ENCODE peak calls at places on chromosomes 12 and 14, in ten cellular contexts. R, A, T, V, L, M, B, G, W and K are unnamed samples. For H3K9me3, the result is how much of the 10 kb centered on the place peaks cover.

GRCh38 chr12:128467882-128468281 is 200.9 kb downstream of the TMEM132C start:
- DNase-seq in B (no peak), V (no peak), A (no peak), L (no peak), W (no peak), T (no peak), M (no peak), R (no peak), G (no peak), K (no peak)

GRCh38 chr12:82099216-82099615 is 259.0 kb downstream of the CCDC59 start:
- DNase-seq in G (no peak), B (no peak), R (no peak), T (no peak), A (no peak), W (no peak), M (no peak), V (no peak), L (no peak), K (no peak)

GRCh38 chr14:34650786-34651584 is 21.0 kb upstream of the SNX6 start:
- DNase-seq in B (no peak), L (no peak), T (no peak), R (peak), G (no peak), A (no peak), V (peak), W (no peak), M (no peak), K (peak)

GRCh38 chr14:103361868-103362267 is 23.3 kb upstream of the MARK3 start:
- DNase-seq in T (no peak), W (no peak), M (no peak), A (no peak), R (peak), L (no peak), V (peak), G (no peak), B (peak), K (peak)

GRCh38 chr12:65943388-65944137 is 119.3 kb downstream of the HMGA2 start:
- DNase-seq in V (no peak), T (no peak), R (no peak), W (no peak), B (no peak), G (no peak), L (no peak), M (no peak), A (no peak), K (no peak)

GRCh38 chr12:50024804-50025186 is 499 bp downstream of the RACGAP1 start:
- DNase-seq in A (no peak), L (no peak), M (no peak), W (no peak), G (no peak), V (no peak), R (peak), B (no peak), T (no peak), K (no peak)

GRCh38 chr14:100383727-100384158 is 60.6 kb downstream of the SLC25A47 start:
- DNase-seq in T (peak), B (peak), L (peak), M (peak), V (no peak), G (peak), W (peak), R (peak), A (peak), K (peak)

GRCh38 chr14:102768223-102769048 is 8.8 kb upstream of the TRAF3 start:
- DNase-seq in G (no peak), R (no peak), B (no peak), M (peak), T (no peak), W (no peak), L (no peak), A (peak), V (no peak), K (no peak)

GRCh38 chr12:130729344-130729743 is 13.2 kb upstream of the RIMBP2 start:
- DNase-seq in R (no peak), G (no peak), W (no peak), V (no peak), M (no peak), T (no peak), B (no peak), L (no peak), A (no peak), K (no peak)

GRCh38 chr12:89448951-89449371 is 75.6 kb downstream of the GALNT4 start:
- DNase-seq in L (no peak), B (no peak), V (no peak), M (no peak), W (no peak), R (no peak), G (no peak), T (no peak), A (no peak), K (no peak)

GRCh38 chr12:115697341-115697740 is 580.2 kb downstream of the MED13L start:
- DNase-seq in G (peak), A (no peak), R (no peak), M (no peak), B (no peak), T (no peak), V (no peak), L (no peak), W (no peak), K (no peak)

GRCh38 chr12:1531160-1531653 is 63.2 kb downstream of the FBXL14 start:
- DNase-seq in G (no peak), W (no peak), A (no peak), B (no peak), L (no peak), T (no peak), V (no peak), M (no peak), R (no peak), K (no peak)

DNA sequence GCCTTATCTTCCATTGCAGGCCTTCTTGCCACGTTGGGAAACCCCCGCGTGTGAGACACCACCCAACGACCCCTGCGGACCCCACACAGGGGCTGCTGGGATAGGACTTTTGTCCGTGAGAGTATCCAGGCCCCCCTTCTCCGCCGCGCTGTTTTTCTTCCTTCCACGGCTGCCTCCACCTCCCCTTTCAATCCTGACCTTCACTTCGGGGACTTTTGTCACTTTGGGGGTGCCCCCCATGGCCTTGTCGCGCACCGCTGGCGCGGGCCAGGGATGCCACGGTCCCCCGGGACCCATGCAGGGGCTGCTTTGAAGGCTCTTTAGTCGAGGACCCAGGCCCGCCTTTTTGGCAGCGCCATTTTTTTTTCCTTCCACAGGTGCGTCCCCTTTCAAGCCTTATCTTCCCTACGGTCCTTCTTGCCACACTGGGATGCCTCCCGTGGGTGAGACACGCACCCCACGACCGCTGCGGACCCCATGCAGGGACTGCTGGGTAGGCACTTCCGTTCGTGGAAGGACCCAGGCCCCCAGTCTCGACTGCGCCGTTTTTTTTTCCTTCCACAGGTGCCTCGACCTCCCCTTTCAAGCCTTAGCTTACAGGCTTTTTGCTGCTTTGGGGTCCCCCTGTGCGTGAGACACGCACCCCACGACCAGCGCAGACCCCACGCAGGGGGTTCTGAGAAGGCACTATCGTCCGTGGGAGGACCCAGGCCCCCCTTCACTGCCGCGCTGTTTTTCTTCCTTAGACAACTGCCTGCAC is 267.3 kb downstream of the ALG10 start:
- DNase-seq in R (no peak), A (no peak), W (no peak), B (no peak), T (no peak), M (peak), L (no peak), V (no peak), G (no peak), K (no peak)
- H3K9me3 ChIP-seq in R (under half), A (under half), W (under half), B (under half), T (under half), M (under half), L (under half), V (half or more), G (under half), K (under half)

GRCh38 chr14:52073251-52073650 is 4.4 kb upstream of the NID2 start:
- DNase-seq in L (no peak), M (no peak), R (no peak), B (no peak), W (no peak), G (no peak), T (no peak), A (no peak), V (no peak), K (no peak)

GRCh38 chr14:52075371-52075770 is 6.5 kb upstream of the NID2 start:
- DNase-seq in G (no peak), T (no peak), M (no peak), W (no peak), L (no peak), B (no peak), R (no peak), A (no peak), V (no peak), K (no peak)

GRCh38 chr14:52071675-52072074 is 2.8 kb upstream of the NID2 start:
- DNase-seq in L (no peak), V (no peak), R (no peak), A (no peak), T (no peak), G (peak), M (no peak), B (no peak), W (no peak), K (no peak)

GRCh38 chr14:52069617-52070431 is 965 bp upstream of the NID2 start:
- DNase-seq in L (peak), V (no peak), M (no peak), A (peak), R (no peak), B (no peak), T (no peak), W (no peak), G (peak), K (no peak)

GRCh38 chr14:52072266-52072780 is 3.5 kb upstream of the NID2 start:
- DNase-seq in M (no peak), L (no peak), G (peak), T (no peak), B (no peak), V (no peak), A (no peak), W (no peak), R (no peak), K (no peak)
- H3K4me3 ChIP-seq in M (no peak), L (no peak), G (no peak), T (no peak), B (no peak), V (no peak), A (no peak), W (no peak), R (no peak), K (no peak)

GRCh38 chr12:34349673-34349961 is 327.3 kb downstream of the ALG10 start:
- DNase-seq in R (no peak), W (no peak), G (no peak), V (no peak), M (no peak), L (no peak), A (no peak), T (no peak), B (no peak), K (no peak)
- H3K9me3 ChIP-seq in R (under half), W (under half), G (under half), V (half or more), M (under half), L (under half), A (under half), T (under half), B (under half), K (under half)

DNA sequence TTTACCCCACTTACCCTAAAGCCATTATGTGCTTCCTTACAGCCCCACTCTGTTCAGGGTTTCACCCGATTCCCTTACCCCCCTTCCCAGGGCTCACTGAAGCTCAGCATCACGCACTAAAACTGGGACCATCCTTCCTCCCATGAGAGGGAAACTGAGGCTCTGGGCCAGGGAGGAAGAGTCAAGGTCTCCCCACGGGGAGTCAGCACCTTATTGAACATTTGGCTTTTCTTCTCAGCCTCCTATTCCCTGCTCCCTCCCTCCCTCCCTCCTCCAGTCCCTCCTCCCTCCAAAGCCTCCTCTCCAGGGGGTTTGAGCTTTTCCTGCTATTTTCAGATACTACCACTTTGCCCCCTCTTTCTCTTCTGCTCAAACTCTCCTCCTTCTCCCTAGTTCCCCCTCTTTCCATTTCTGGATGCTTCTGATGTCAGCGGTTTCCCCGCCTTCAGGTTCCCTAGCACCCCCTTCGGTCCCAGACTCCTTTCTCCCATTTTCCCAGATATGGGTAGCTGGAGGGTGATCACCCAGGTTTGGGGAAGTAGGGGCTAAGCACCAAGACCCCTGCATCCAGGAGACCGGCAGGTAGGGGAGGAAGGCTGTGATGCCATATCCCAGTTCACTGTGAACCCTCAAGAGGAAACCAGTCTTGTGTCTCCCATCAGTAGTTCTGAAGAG is 977 bp downstream of the GPR162 start:
- DNase-seq in A (no peak), M (no peak), G (no peak), L (no peak), B (no peak), R (no peak), W (no peak), V (no peak), T (no peak), K (no peak)
- H3K4me3 ChIP-seq in A (no peak), M (peak), G (peak), L (no peak), B (no peak), R (no peak), W (no peak), V (peak), T (no peak), K (no peak)

DNA sequence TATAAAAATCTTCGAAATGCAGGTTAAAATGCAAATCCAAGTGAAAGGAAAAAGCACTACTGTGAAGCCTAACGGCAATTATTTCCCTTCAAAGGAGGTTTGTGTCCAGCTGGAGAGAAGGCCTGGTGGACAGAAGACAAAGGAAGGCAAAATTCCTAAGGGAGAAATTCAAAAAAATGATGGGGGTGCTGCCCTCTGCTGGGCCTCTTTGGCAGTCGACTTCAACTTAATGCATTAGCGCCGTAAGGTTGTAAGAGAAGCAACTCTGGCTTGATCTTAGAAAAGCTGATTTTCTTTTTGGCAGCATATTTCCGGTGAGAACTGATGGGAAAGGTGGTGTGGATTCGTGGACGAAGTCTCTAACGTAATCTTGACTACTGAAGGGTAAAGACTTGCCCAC is 34.3 kb upstream of the CHFR start:
- DNase-seq in L (no peak), A (no peak), B (no peak), T (no peak), W (no peak), V (no peak), R (no peak), G (no peak), M (no peak), K (no peak)
- H3K9me3 ChIP-seq in L (under half), A (under half), B (half or more), T (half or more), W (half or more), V (half or more), R (half or more), G (half or more), M (half or more), K (half or more)

GRCh38 chr12:10363665-10363921 is 26.2 kb downstream of the KLRK1 start:
- DNase-seq in A (no peak), G (no peak), R (no peak), M (no peak), L (no peak), B (no peak), W (no peak), V (no peak), T (no peak), K (no peak)
- H3K4me3 ChIP-seq in A (no peak), G (peak), R (no peak), M (peak), L (no peak), B (peak), W (no peak), V (peak), T (peak), K (peak)

GRCh38 chr12:92621312-92621711 is 81.5 kb upstream of the PLEKHG7 start:
- DNase-seq in B (no peak), W (no peak), A (no peak), T (no peak), G (no peak), R (no peak), M (no peak), V (no peak), L (no peak), K (no peak)

GRCh38 chr12:92624236-92624635 is 78.6 kb upstream of the PLEKHG7 start:
- DNase-seq in G (no peak), L (no peak), A (no peak), M (no peak), V (no peak), T (no peak), W (no peak), B (no peak), R (peak), K (no peak)

GRCh38 chr12:92621833-92622232 is 81.0 kb upstream of the PLEKHG7 start:
- DNase-seq in R (no peak), W (no peak), G (no peak), A (no peak), V (no peak), L (no peak), B (no peak), T (no peak), M (no peak), K (no peak)

GRCh38 chr12:92625639-92626310 is 77.0 kb upstream of the PLEKHG7 start:
- DNase-seq in L (no peak), G (no peak), R (no peak), A (no peak), W (no peak), M (no peak), V (no peak), B (no peak), T (no peak), K (no peak)

GRCh38 chr12:92623386-92623785 is 79.4 kb upstream of the PLEKHG7 start:
- DNase-seq in M (no peak), L (no peak), T (no peak), G (no peak), W (no peak), A (no peak), V (no peak), B (no peak), R (no peak), K (no peak)
- H3K9me3 ChIP-seq in M (under half), L (under half), T (under half), G (under half), W (under half), A (under half), V (under half), B (under half), R (under half), K (under half)

GRCh38 chr14:92556255-92556741 is 42.7 kb downstream of the RIN3 start:
- DNase-seq in W (no peak), A (no peak), G (no peak), B (no peak), L (no peak), T (no peak), V (no peak), R (no peak), M (no peak), K (no peak)
- H3K4me3 ChIP-seq in W (no peak), A (no peak), G (no peak), B (no peak), L (no peak), T (no peak), V (no peak), R (no peak), M (no peak), K (no peak)

GRCh38 chr12:38132139-38132538 is 184.4 kb upstream of the ALG10B start:
- DNase-seq in M (no peak), R (no peak), L (peak), B (no peak), T (no peak), G (no peak), A (no peak), V (no peak), W (no peak), K (no peak)
- H3K9me3 ChIP-seq in M (under half), R (under half), L (under half), B (under half), T (under half), G (under half), A (under half), V (under half), W (under half), K (under half)